ENCODE peak calls at places on chromosomes 7 and 10, in ten cellular contexts. One of them, this sample, is unnamed.

GRCh38 chr7:34719651-34720050 is 61.6 kb downstream of the NPSR1 start:
- DNase-seq in psoas muscle: no peak
- DNase-seq in WTC11: no peak
- DNase-seq in CD8-positive, alpha-beta memory T cell: no peak
- DNase-seq in KBM-7: no peak
- DNase-seq in NCI-H2029: no peak
- DNase-seq in activated naive CD8-positive, alpha-beta T cell treated with anti-CD3 and anti-CD28 coated beads, Interleukin-2, amount 50 U/mL, for 24 hours: no peak
- DNase-seq in pancreas: no peak
- DNase-seq in T-cell: no peak
- DNase-seq in fibroblast of the conjunctiva: no peak
- DNase-seq in this sample: no peak

GRCh38 chr7:27516415-27516814 is 146.3 kb downstream of the HIBADH start:
- DNase-seq in T-cell: no peak
- DNase-seq in WTC11: no peak
- DNase-seq in CD8-positive, alpha-beta memory T cell: no peak
- DNase-seq in KBM-7: no peak
- DNase-seq in pancreas: no peak
- DNase-seq in psoas muscle: no peak
- DNase-seq in NCI-H2029: no peak
- DNase-seq in fibroblast of the conjunctiva: no peak
- DNase-seq in activated naive CD8-positive, alpha-beta T cell treated with anti-CD3 and anti-CD28 coated beads, Interleukin-2, amount 50 U/mL, for 24 hours: no peak
- DNase-seq in this sample: no peak

GRCh38 chr10:47047577-47048532 is 136.6 kb downstream of the PTPN20 start:
- DNase-seq in KBM-7: peak
- DNase-seq in WTC11: peak
- DNase-seq in activated naive CD8-positive, alpha-beta T cell treated with anti-CD3 and anti-CD28 coated beads, Interleukin-2, amount 50 U/mL, for 24 hours: peak
- DNase-seq in fibroblast of the conjunctiva: peak
- DNase-seq in psoas muscle: peak
- DNase-seq in CD8-positive, alpha-beta memory T cell: peak
- DNase-seq in pancreas: peak
- DNase-seq in NCI-H2029: peak
- DNase-seq in T-cell: peak
- DNase-seq in this sample: peak

GRCh38 chr10:62732841-62733653 is 71.5 kb upstream of the ADO start:
- DNase-seq in fibroblast of the conjunctiva: no peak
- DNase-seq in WTC11: no peak
- DNase-seq in T-cell: peak
- DNase-seq in activated naive CD8-positive, alpha-beta T cell treated with anti-CD3 and anti-CD28 coated beads, Interleukin-2, amount 50 U/mL, for 24 hours: peak
- DNase-seq in pancreas: no peak
- DNase-seq in psoas muscle: no peak
- DNase-seq in KBM-7: peak
- DNase-seq in NCI-H2029: no peak
- DNase-seq in CD8-positive, alpha-beta memory T cell: peak
- DNase-seq in this sample: no peak

GRCh38 chr10:77756319-77757232 is 119.0 kb upstream of the KCNMA1 start:
- DNase-seq in CD8-positive, alpha-beta memory T cell: no peak
- DNase-seq in fibroblast of the conjunctiva: peak
- DNase-seq in T-cell: no peak
- DNase-seq in NCI-H2029: peak
- DNase-seq in WTC11: peak
- DNase-seq in KBM-7: peak
- DNase-seq in pancreas: peak
- DNase-seq in activated naive CD8-positive, alpha-beta T cell treated with anti-CD3 and anti-CD28 coated beads, Interleukin-2, amount 50 U/mL, for 24 hours: peak
- DNase-seq in psoas muscle: peak
- DNase-seq in this sample: peak

GRCh38 chr10:62597226-62597625 is 207.3 kb upstream of the ADO start:
- DNase-seq in KBM-7: no peak
- DNase-seq in fibroblast of the conjunctiva: no peak
- DNase-seq in WTC11: no peak
- DNase-seq in pancreas: no peak
- DNase-seq in T-cell: no peak
- DNase-seq in psoas muscle: no peak
- DNase-seq in CD8-positive, alpha-beta memory T cell: no peak
- DNase-seq in NCI-H2029: no peak
- DNase-seq in activated naive CD8-positive, alpha-beta T cell treated with anti-CD3 and anti-CD28 coated beads, Interleukin-2, amount 50 U/mL, for 24 hours: no peak
- DNase-seq in this sample: no peak

GRCh38 chr10:99913831-99914235 is 95.9 kb downstream of the DNMBP start:
- DNase-seq in fibroblast of the conjunctiva: no peak
- DNase-seq in WTC11: peak
- DNase-seq in NCI-H2029: no peak
- DNase-seq in CD8-positive, alpha-beta memory T cell: no peak
- DNase-seq in activated naive CD8-positive, alpha-beta T cell treated with anti-CD3 and anti-CD28 coated beads, Interleukin-2, amount 50 U/mL, for 24 hours: no peak
- DNase-seq in KBM-7: no peak
- DNase-seq in psoas muscle: no peak
- DNase-seq in T-cell: no peak
- DNase-seq in pancreas: peak
- DNase-seq in this sample: peak

GRCh38 chr7:43952028-43952427 is 25.8 kb downstream of the UBE2D4 start:
- DNase-seq in KBM-7: no peak
- DNase-seq in fibroblast of the conjunctiva: no peak
- DNase-seq in CD8-positive, alpha-beta memory T cell: no peak
- DNase-seq in T-cell: no peak
- DNase-seq in pancreas: no peak
- DNase-seq in NCI-H2029: no peak
- DNase-seq in activated naive CD8-positive, alpha-beta T cell treated with anti-CD3 and anti-CD28 coated beads, Interleukin-2, amount 50 U/mL, for 24 hours: no peak
- DNase-seq in WTC11: no peak
- DNase-seq in psoas muscle: no peak
- DNase-seq in this sample: no peak

GRCh38 chr7:119374436-119374835 is 898.5 kb upstream of the KCND2 start:
- DNase-seq in KBM-7: no peak
- DNase-seq in activated naive CD8-positive, alpha-beta T cell treated with anti-CD3 and anti-CD28 coated beads, Interleukin-2, amount 50 U/mL, for 24 hours: no peak
- DNase-seq in CD8-positive, alpha-beta memory T cell: no peak
- DNase-seq in T-cell: no peak
- DNase-seq in fibroblast of the conjunctiva: no peak
- DNase-seq in NCI-H2029: no peak
- DNase-seq in pancreas: no peak
- DNase-seq in psoas muscle: no peak
- DNase-seq in WTC11: no peak
- DNase-seq in this sample: no peak

GRCh38 chr10:122786269-122786668 is 59.4 kb downstream of the CUZD1 start:
- DNase-seq in CD8-positive, alpha-beta memory T cell: no peak
- DNase-seq in WTC11: peak
- DNase-seq in pancreas: no peak
- DNase-seq in NCI-H2029: no peak
- DNase-seq in KBM-7: peak
- DNase-seq in fibroblast of the conjunctiva: no peak
- DNase-seq in psoas muscle: no peak
- DNase-seq in T-cell: no peak
- DNase-seq in activated naive CD8-positive, alpha-beta T cell treated with anti-CD3 and anti-CD28 coated beads, Interleukin-2, amount 50 U/mL, for 24 hours: no peak
- DNase-seq in this sample: peak

GRCh38 chr10:27995311-27995710 is 3.6 kb downstream of the ODAD2 start:
- DNase-seq in CD8-positive, alpha-beta memory T cell: no peak
- DNase-seq in activated naive CD8-positive, alpha-beta T cell treated with anti-CD3 and anti-CD28 coated beads, Interleukin-2, amount 50 U/mL, for 24 hours: no peak
- DNase-seq in WTC11: no peak
- DNase-seq in fibroblast of the conjunctiva: no peak
- DNase-seq in T-cell: no peak
- DNase-seq in psoas muscle: no peak
- DNase-seq in NCI-H2029: no peak
- DNase-seq in pancreas: no peak
- DNase-seq in KBM-7: no peak
- DNase-seq in this sample: peak

GRCh38 chr10:124917168-124917938 is 24.6 kb upstream of the ZRANB1 start:
- DNase-seq in psoas muscle: peak
- DNase-seq in CD8-positive, alpha-beta memory T cell: peak
- DNase-seq in WTC11: peak
- DNase-seq in activated naive CD8-positive, alpha-beta T cell treated with anti-CD3 and anti-CD28 coated beads, Interleukin-2, amount 50 U/mL, for 24 hours: peak
- DNase-seq in T-cell: peak
- DNase-seq in KBM-7: peak
- DNase-seq in pancreas: peak
- DNase-seq in NCI-H2029: no peak
- DNase-seq in fibroblast of the conjunctiva: no peak
- DNase-seq in this sample: peak

GRCh38 chr7:92133737-92134270 is 473 bp downstream of the CYP51A1 start:
- DNase-seq in psoas muscle: peak
- DNase-seq in WTC11: peak
- DNase-seq in activated naive CD8-positive, alpha-beta T cell treated with anti-CD3 and anti-CD28 coated beads, Interleukin-2, amount 50 U/mL, for 24 hours: peak
- DNase-seq in pancreas: peak
- DNase-seq in KBM-7: peak
- DNase-seq in CD8-positive, alpha-beta memory T cell: peak
- DNase-seq in NCI-H2029: peak
- DNase-seq in T-cell: peak
- DNase-seq in fibroblast of the conjunctiva: peak
- DNase-seq in this sample: peak

GRCh38 chr10:90437452-90437851 is 420.4 kb downstream of the HTR7 start:
- DNase-seq in NCI-H2029: no peak
- DNase-seq in fibroblast of the conjunctiva: no peak
- DNase-seq in T-cell: no peak
- DNase-seq in psoas muscle: no peak
- DNase-seq in CD8-positive, alpha-beta memory T cell: no peak
- DNase-seq in pancreas: no peak
- DNase-seq in activated naive CD8-positive, alpha-beta T cell treated with anti-CD3 and anti-CD28 coated beads, Interleukin-2, amount 50 U/mL, for 24 hours: no peak
- DNase-seq in KBM-7: no peak
- DNase-seq in WTC11: no peak
- DNase-seq in this sample: no peak

GRCh38 chr7:105846404-105846803 is 30.0 kb downstream of the ATXN7L1 start:
- DNase-seq in CD8-positive, alpha-beta memory T cell: no peak
- DNase-seq in psoas muscle: no peak
- DNase-seq in WTC11: no peak
- DNase-seq in activated naive CD8-positive, alpha-beta T cell treated with anti-CD3 and anti-CD28 coated beads, Interleukin-2, amount 50 U/mL, for 24 hours: no peak
- DNase-seq in NCI-H2029: no peak
- DNase-seq in T-cell: no peak
- DNase-seq in fibroblast of the conjunctiva: no peak
- DNase-seq in pancreas: no peak
- DNase-seq in KBM-7: no peak
- DNase-seq in this sample: no peak

GRCh38 chr7:112009081-112009480 is 197.1 kb downstream of the DOCK4 start:
- DNase-seq in KBM-7: no peak
- DNase-seq in psoas muscle: no peak
- DNase-seq in WTC11: no peak
- DNase-seq in T-cell: no peak
- DNase-seq in fibroblast of the conjunctiva: peak
- DNase-seq in CD8-positive, alpha-beta memory T cell: no peak
- DNase-seq in pancreas: no peak
- DNase-seq in NCI-H2029: no peak
- DNase-seq in activated naive CD8-positive, alpha-beta T cell treated with anti-CD3 and anti-CD28 coated beads, Interleukin-2, amount 50 U/mL, for 24 hours: no peak
- DNase-seq in this sample: no peak

GRCh38 chr7:47204709-47205108 is 377.2 kb downstream of the TNS3 start:
- DNase-seq in fibroblast of the conjunctiva: no peak
- DNase-seq in activated naive CD8-positive, alpha-beta T cell treated with anti-CD3 and anti-CD28 coated beads, Interleukin-2, amount 50 U/mL, for 24 hours: no peak
- DNase-seq in pancreas: no peak
- DNase-seq in KBM-7: no peak
- DNase-seq in psoas muscle: no peak
- DNase-seq in CD8-positive, alpha-beta memory T cell: no peak
- DNase-seq in NCI-H2029: no peak
- DNase-seq in WTC11: no peak
- DNase-seq in T-cell: no peak
- DNase-seq in this sample: no peak

GRCh38 chr7:155333346-155334234 is 35.9 kb downstream of the INSIG1 start:
- DNase-seq in pancreas: no peak
- DNase-seq in WTC11: no peak
- DNase-seq in NCI-H2029: peak
- DNase-seq in psoas muscle: no peak
- DNase-seq in T-cell: no peak
- DNase-seq in activated naive CD8-positive, alpha-beta T cell treated with anti-CD3 and anti-CD28 coated beads, Interleukin-2, amount 50 U/mL, for 24 hours: no peak
- DNase-seq in fibroblast of the conjunctiva: no peak
- DNase-seq in CD8-positive, alpha-beta memory T cell: no peak
- DNase-seq in KBM-7: no peak
- DNase-seq in this sample: no peak

GRCh38 chr10:45008524-45009161 is 7.9 kb downstream of the ZNF22 start:
- DNase-seq in WTC11: no peak
- DNase-seq in activated naive CD8-positive, alpha-beta T cell treated with anti-CD3 and anti-CD28 coated beads, Interleukin-2, amount 50 U/mL, for 24 hours: no peak
- DNase-seq in psoas muscle: no peak
- DNase-seq in CD8-positive, alpha-beta memory T cell: no peak
- DNase-seq in pancreas: peak
- DNase-seq in fibroblast of the conjunctiva: peak
- DNase-seq in T-cell: no peak
- DNase-seq in NCI-H2029: peak
- DNase-seq in KBM-7: peak
- DNase-seq in this sample: peak

GRCh38 chr7:104972510-104972909 is 41.5 kb upstream of the KMT2E start:
- DNase-seq in NCI-H2029: no peak
- DNase-seq in activated naive CD8-positive, alpha-beta T cell treated with anti-CD3 and anti-CD28 coated beads, Interleukin-2, amount 50 U/mL, for 24 hours: no peak
- DNase-seq in CD8-positive, alpha-beta memory T cell: no peak
- DNase-seq in pancreas: no peak
- DNase-seq in T-cell: no peak
- DNase-seq in psoas muscle: no peak
- DNase-seq in fibroblast of the conjunctiva: no peak
- DNase-seq in KBM-7: no peak
- DNase-seq in WTC11: no peak
- DNase-seq in this sample: no peak

GRCh38 chr7:27921081-27921836 is 181.3 kb downstream of the TAX1BP1 start:
- DNase-seq in NCI-H2029: peak
- DNase-seq in WTC11: no peak
- DNase-seq in activated naive CD8-positive, alpha-beta T cell treated with anti-CD3 and anti-CD28 coated beads, Interleukin-2, amount 50 U/mL, for 24 hours: no peak
- DNase-seq in fibroblast of the conjunctiva: peak
- DNase-seq in KBM-7: peak
- DNase-seq in psoas muscle: no peak
- DNase-seq in T-cell: no peak
- DNase-seq in pancreas: peak
- DNase-seq in CD8-positive, alpha-beta memory T cell: no peak
- DNase-seq in this sample: peak

GRCh38 chr10:97463363-97464132 is 17.6 kb downstream of the ZDHHC16 start:
- DNase-seq in psoas muscle: no peak
- DNase-seq in WTC11: peak
- DNase-seq in fibroblast of the conjunctiva: peak
- DNase-seq in T-cell: peak
- DNase-seq in pancreas: peak
- DNase-seq in KBM-7: peak
- DNase-seq in activated naive CD8-positive, alpha-beta T cell treated with anti-CD3 and anti-CD28 coated beads, Interleukin-2, amount 50 U/mL, for 24 hours: peak
- DNase-seq in NCI-H2029: no peak
- DNase-seq in CD8-positive, alpha-beta memory T cell: peak
- DNase-seq in this sample: peak

GRCh38 chr10:75910032-75910431 is 478.6 kb downstream of the LRMDA start:
- DNase-seq in KBM-7: peak
- DNase-seq in NCI-H2029: no peak
- DNase-seq in WTC11: no peak
- DNase-seq in T-cell: no peak
- DNase-seq in fibroblast of the conjunctiva: peak
- DNase-seq in CD8-positive, alpha-beta memory T cell: no peak
- DNase-seq in psoas muscle: no peak
- DNase-seq in pancreas: no peak
- DNase-seq in activated naive CD8-positive, alpha-beta T cell treated with anti-CD3 and anti-CD28 coated beads, Interleukin-2, amount 50 U/mL, for 24 hours: no peak
- DNase-seq in this sample: no peak

GRCh38 chr10:119667562-119668328 is 16.6 kb downstream of the BAG3 start:
- DNase-seq in activated naive CD8-positive, alpha-beta T cell treated with anti-CD3 and anti-CD28 coated beads, Interleukin-2, amount 50 U/mL, for 24 hours: no peak
- DNase-seq in KBM-7: no peak
- DNase-seq in NCI-H2029: no peak
- DNase-seq in pancreas: peak
- DNase-seq in WTC11: no peak
- DNase-seq in CD8-positive, alpha-beta memory T cell: no peak
- DNase-seq in psoas muscle: peak
- DNase-seq in fibroblast of the conjunctiva: peak
- DNase-seq in T-cell: no peak
- DNase-seq in this sample: peak

This sample was measured in neuronal stem cell.